ENCODE peak calls at places on chromosomes 3 and 15, in eight cellular contexts. J, W, S, V, Z, F, K and U are unnamed samples.

GRCh38 chr15:79032656-79033055 is 57.9 kb downstream of the RASGRF1 start:
- DNase-seq in J (no peak), W (no peak), S (no peak), Z (no peak), V (no peak), K (no peak), F (no peak), U (no peak)

GRCh38 chr3:43584043-43584826 is 37.6 kb downstream of the ANO10 start:
- DNase-seq in K (peak; percentile 30), J (no peak), Z (no peak), F (no peak), W (peak; percentile 7), V (peak; percentile 39), S (no peak), U (peak; percentile 33)

GRCh38 chr15:31377030-31377429 is 50.4 kb downstream of the KLF13 start:
- DNase-seq in Z (no peak), W (no peak), F (peak; percentile 89), S (no peak), J (peak; percentile 79), V (no peak), K (no peak), U (no peak)

GRCh38 chr15:51103330-51103729 is 8.6 kb upstream of the TNFAIP8L3 start:
- DNase-seq in K (peak; percentile 68), W (peak; percentile 86), F (no peak), S (no peak), Z (no peak), V (peak; percentile 77), J (no peak), U (no peak)

GRCh38 chr15:90497912-90498311 is 31.8 kb upstream of the CRTC3 start:
- DNase-seq in J (no peak), Z (peak; percentile 37), V (no peak), F (no peak), S (peak; percentile 77), K (no peak), W (no peak), U (no peak)

GRCh38 chr3:82409842-82410241 is 648.4 kb upstream of the GBE1 start:
- DNase-seq in J (no peak), S (no peak), K (no peak), F (no peak), W (no peak), Z (no peak), V (no peak), U (no peak)

GRCh38 chr15:68541743-68542142 is 37.0 kb upstream of the CORO2B start:
- DNase-seq in F (no peak), Z (no peak), S (no peak), V (no peak), W (no peak), K (no peak), J (no peak), U (no peak)

GRCh38 chr3:65356331-65357286 is 668.8 kb upstream of the ADAMTS9 start:
- DNase-seq in W (peak; percentile 34), V (peak; percentile 20), K (no peak), J (no peak), S (no peak), F (no peak), Z (no peak), U (no peak)

DNA sequence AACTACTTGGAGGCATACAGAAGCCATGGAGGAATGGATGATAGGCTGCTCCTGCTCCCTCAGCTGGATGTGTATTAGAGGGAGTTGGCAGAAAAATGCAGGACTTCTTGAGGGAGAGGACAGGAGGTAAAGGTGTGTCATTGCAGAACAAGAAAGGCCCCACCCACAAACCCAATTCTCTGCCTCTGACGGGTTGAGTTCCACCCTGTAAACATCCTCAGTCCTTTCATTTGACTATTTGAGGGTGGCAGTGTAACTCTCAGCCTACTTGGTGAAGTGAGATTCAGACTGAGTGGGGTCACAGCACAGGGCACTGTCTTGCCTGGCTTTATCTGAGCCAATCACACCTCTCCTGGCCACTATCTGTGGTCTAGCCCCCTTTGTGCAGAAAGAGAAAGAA is at the start of gene TPRG1:
- DNase-seq in J (no peak), Z (no peak), V (no peak), K (no peak), S (no peak), W (no peak), F (no peak), U (no peak)
- H3K4me3 ChIP-seq in J (no peak within 1 kb of the TSS), Z (no peak within 1 kb of the TSS), V (no peak within 1 kb of the TSS), K (no peak within 1 kb of the TSS), S (no peak within 1 kb of the TSS), W (no peak within 1 kb of the TSS), F (no peak within 1 kb of the TSS), U (no peak within 1 kb of the TSS)

GRCh38 chr3:137770066-137770805 is 6.1 kb downstream of the SOX14 start:
- DNase-seq in K (no peak), J (no peak), S (no peak), Z (no peak), W (no peak), F (no peak), V (no peak), U (no peak)

GRCh38 chr3:137772231-137772617 is 8.1 kb downstream of the SOX14 start:
- DNase-seq in J (no peak), W (no peak), Z (no peak), K (no peak), V (no peak), S (no peak), F (no peak), U (no peak)

GRCh38 chr3:137770821-137771399 is 6.8 kb downstream of the SOX14 start:
- DNase-seq in F (no peak), J (no peak), Z (no peak), K (no peak), S (no peak), W (peak; percentile 27), V (no peak), U (no peak)

GRCh38 chr3:137769321-137770065 is 5.4 kb downstream of the SOX14 start:
- DNase-seq in J (no peak), S (no peak), Z (no peak), K (no peak), V (no peak), F (no peak), W (no peak), U (no peak)

DNA sequence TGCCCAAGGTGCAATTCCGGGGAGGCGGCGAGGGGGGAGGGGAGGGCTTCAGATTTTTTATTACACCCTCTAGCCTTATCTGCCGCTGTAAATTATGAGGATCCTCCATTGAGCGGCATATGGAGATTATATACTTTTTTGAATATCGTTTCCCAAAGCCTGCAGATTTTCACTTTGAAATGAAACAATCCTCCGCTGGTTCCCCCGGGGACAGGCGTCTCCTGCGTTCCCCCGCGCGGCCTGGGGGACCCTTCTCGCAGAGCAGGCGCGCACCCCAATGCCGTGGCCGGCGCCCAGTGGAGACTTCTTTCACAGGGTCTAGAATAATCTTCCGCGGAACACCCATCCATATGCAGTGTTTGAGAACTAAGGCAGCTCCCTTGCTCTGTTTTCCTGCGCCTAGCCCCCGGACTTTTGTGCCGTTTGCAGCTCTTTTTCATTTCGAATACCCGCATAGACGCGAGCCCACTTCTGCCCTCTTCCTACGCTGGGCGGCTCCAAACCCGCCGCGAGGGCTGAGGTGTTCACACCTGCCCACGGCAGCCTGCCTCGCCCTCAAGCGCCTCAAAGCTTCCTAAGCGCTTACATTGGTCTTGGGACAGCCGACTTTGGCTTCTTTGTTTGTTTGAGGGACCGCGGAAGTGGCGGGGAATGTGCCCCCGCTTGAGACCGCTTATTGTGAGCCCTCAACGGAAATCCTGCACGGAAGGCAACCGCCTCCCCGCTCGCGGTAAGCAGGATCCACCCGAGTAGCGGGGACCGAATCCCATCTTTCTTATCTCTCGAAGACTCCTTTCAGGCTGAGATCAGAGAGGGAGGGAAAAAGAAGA is 7.5 kb downstream of the SOX14 start:
- DNase-seq in K (no peak), F (no peak), W (no peak), J (no peak), Z (no peak), S (no peak), V (no peak), U (peak; percentile 34)
- H3K4me3 ChIP-seq in K (no peak overlapping the region), F (no peak overlapping the region), W (peak overlapping the region; percentile 23), J (peak overlapping the region; percentile 33), Z (peak overlapping the region; percentile 8), S (peak overlapping the region; percentile 2), V (no peak overlapping the region), U (no peak overlapping the region)

DNA sequence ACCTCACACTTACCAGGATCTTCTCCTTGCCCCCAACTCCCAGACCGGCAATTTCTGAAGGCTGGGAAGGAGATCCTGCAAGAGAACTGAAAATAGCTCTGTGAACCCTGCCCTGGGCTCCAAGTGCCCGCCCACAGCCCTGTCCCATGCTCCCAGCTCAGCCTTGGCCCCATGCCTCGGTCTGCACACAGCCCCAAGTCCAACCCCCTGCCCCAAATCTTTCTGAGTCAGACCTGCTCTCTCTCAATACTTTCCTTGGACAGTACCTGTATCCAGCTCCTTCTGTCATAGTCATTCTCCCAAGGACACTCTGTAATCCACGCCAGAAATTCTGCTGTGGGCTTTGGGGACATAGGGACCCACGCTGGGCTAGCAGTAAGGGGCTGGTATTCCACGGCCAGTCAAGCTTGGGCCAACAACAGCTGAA is 6.3 kb upstream of the SMAD3 start:
- DNase-seq in K (no peak), V (no peak), W (no peak), J (no peak), F (peak; percentile 81), S (no peak), Z (no peak), U (no peak)
- H3K4me3 ChIP-seq in K (no peak overlapping the region), V (no peak overlapping the region), W (no peak overlapping the region), J (no peak overlapping the region), F (no peak overlapping the region), S (no peak overlapping the region), Z (no peak overlapping the region), U (no peak overlapping the region)

GRCh38 chr3:126358816-126359181 is 1.6 kb upstream of the KLF15 start:
- DNase-seq in V (no peak), K (no peak), F (peak; percentile 9), J (peak; percentile 10), W (no peak), S (no peak), Z (no peak), U (no peak)

GRCh38 chr3:126358038-126358815 is 1.0 kb upstream of the KLF15 start:
- DNase-seq in J (peak; percentile 73), V (no peak), S (peak; percentile 20), Z (no peak), W (peak; percentile 38), K (peak; percentile 26), F (peak; percentile 30), U (no peak)

GRCh38 chr3:126355777-126356372 is 1.3 kb downstream of the KLF15 start:
- DNase-seq in J (peak; percentile 96), V (peak; percentile 77), Z (peak; percentile 96), F (peak; percentile 91), K (peak; percentile 49), S (peak; percentile 98), W (peak; percentile 70), U (no peak)

GRCh38 chr3:126356373-126357298 is 572 bp downstream of the KLF15 start:
- DNase-seq in Z (peak; percentile 64), K (no peak), S (peak; percentile 41), J (peak; percentile 69), V (peak; percentile 7), F (no peak), W (peak; percentile 49), U (no peak)

DNA sequence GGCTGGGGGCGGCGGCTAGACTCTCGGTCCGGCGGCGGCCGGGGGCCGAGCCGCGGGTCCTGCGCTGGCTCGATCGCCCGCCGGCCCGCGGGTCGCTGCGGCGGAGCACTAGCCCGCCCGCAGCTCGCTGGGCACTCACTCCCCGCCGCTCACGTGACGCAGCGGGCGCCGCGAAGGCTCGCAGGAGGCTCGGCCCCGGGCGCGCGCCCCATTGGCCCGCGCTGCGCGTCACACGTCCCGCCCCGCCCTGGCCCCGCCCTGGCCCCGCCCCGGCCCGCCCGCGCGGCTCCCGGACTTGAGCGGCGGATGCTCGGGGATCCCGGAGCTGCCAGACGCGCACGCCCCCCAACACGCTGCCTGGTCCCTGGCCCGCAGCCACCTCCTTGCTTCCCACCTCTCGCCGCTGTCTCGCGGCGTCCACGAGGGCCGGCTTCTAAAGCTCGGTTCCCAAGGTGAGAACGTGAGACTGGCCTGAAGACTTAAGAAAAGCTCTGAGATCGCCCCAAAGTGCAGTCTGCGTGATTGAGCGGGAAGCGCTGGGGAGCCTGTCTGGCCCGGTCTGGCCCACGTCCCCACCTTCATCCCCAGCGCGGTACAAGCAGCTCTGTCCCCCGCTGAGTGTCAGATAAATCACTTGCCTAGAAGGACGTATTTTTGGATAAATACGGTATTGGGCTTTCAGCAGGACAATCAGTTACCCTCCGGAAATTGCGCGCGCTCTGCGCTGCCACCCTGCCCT is at the start of gene KLF15:
- DNase-seq in V (peak; percentile 73), S (peak; percentile 90), K (peak; percentile 66), F (peak; percentile 91), W (peak; percentile 95), Z (peak; percentile 96), J (peak; percentile 90), U (peak; percentile 32)
- H3K4me3 ChIP-seq in V (peak within 1 kb of the TSS; percentile 59), S (peak within 1 kb of the TSS; percentile 98), K (peak within 1 kb of the TSS; percentile 44), F (peak within 1 kb of the TSS; percentile 58), W (peak within 1 kb of the TSS; percentile 75), Z (peak within 1 kb of the TSS; percentile 81), J (peak within 1 kb of the TSS; percentile 77), U (peak within 1 kb of the TSS; percentile 57)